ENCODE peak calls at places on chromosomes 13 and 19, in six cellular contexts. One of them, this sample, is unnamed.

GRCh38 chr19:15417699-15418098 is 1.1 kb downstream of the AKAP8L start:
- DNase-seq in iPS DF 6.9: no peak
- DNase-seq in uterus: no peak
- DNase-seq in left ventricle myocardium inferior: no peak
- DNase-seq in trophoblast cell: no peak
- DNase-seq in colonic mucosa: no peak
- DNase-seq in this sample: peak; percentile 5

GRCh38 chr19:55189424-55189823 is 9.3 kb upstream of the SYT5 start:
- DNase-seq in iPS DF 6.9: no peak
- DNase-seq in uterus: peak; percentile 52
- DNase-seq in left ventricle myocardium inferior: peak; percentile 30
- DNase-seq in trophoblast cell: peak; percentile 9
- DNase-seq in colonic mucosa: no peak
- DNase-seq in this sample: no peak

GRCh38 chr13:33262069-33262487 is 23.5 kb downstream of the STARD13 start:
- DNase-seq in iPS DF 6.9: no peak
- DNase-seq in uterus: peak; percentile 32
- DNase-seq in left ventricle myocardium inferior: no peak
- DNase-seq in trophoblast cell: peak; percentile 59
- DNase-seq in colonic mucosa: peak; percentile 32
- DNase-seq in this sample: peak; percentile 54

GRCh38 chr19:16013181-16013850 is 63.0 kb upstream of the TPM4 start:
- DNase-seq in iPS DF 6.9: no peak
- DNase-seq in uterus: no peak
- DNase-seq in left ventricle myocardium inferior: no peak
- DNase-seq in trophoblast cell: no peak
- DNase-seq in colonic mucosa: no peak
- DNase-seq in this sample: no peak

GRCh38 chr13:47628666-47629065 is 372.4 kb downstream of the SUCLA2 start:
- DNase-seq in iPS DF 6.9: no peak
- DNase-seq in uterus: no peak
- DNase-seq in left ventricle myocardium inferior: no peak
- DNase-seq in trophoblast cell: no peak
- DNase-seq in colonic mucosa: no peak
- DNase-seq in this sample: no peak

GRCh38 chr13:78602561-78603239 is 652 bp downstream of the POU4F1 start:
- DNase-seq in iPS DF 6.9: no peak
- DNase-seq in uterus: no peak
- DNase-seq in left ventricle myocardium inferior: no peak
- DNase-seq in trophoblast cell: no peak
- DNase-seq in colonic mucosa: no peak
- DNase-seq in this sample: no peak

GRCh38 chr19:7862413-7862951 is 11.7 kb downstream of the PRR36 start:
- DNase-seq in iPS DF 6.9: no peak
- DNase-seq in uterus: no peak
- DNase-seq in left ventricle myocardium inferior: peak; percentile 35
- DNase-seq in trophoblast cell: peak; percentile 46
- DNase-seq in colonic mucosa: peak; percentile 87
- DNase-seq in this sample: peak; percentile 63

GRCh38 chr13:77724092-77724491 is 26.6 kb downstream of the SLAIN1 start:
- DNase-seq in iPS DF 6.9: no peak
- DNase-seq in uterus: no peak
- DNase-seq in left ventricle myocardium inferior: no peak
- DNase-seq in trophoblast cell: no peak
- DNase-seq in colonic mucosa: no peak
- DNase-seq in this sample: no peak

GRCh38 chr13:99172951-99173350 is 27.7 kb upstream of the UBAC2 start:
- DNase-seq in iPS DF 6.9: no peak
- DNase-seq in uterus: no peak
- DNase-seq in left ventricle myocardium inferior: no peak
- DNase-seq in trophoblast cell: peak; percentile 74
- DNase-seq in colonic mucosa: no peak
- DNase-seq in this sample: no peak

GRCh38 chr19:13165091-13165997 is 15.1 kb downstream of the IER2 start:
- DNase-seq in iPS DF 6.9: no peak
- DNase-seq in uterus: no peak
- DNase-seq in left ventricle myocardium inferior: no peak
- DNase-seq in trophoblast cell: peak; percentile 26
- DNase-seq in colonic mucosa: no peak
- DNase-seq in this sample: no peak

GRCh38 chr19:19458110-19458816 is 52.8 kb downstream of the GATAD2A start:
- DNase-seq in iPS DF 6.9: no peak
- DNase-seq in uterus: no peak
- DNase-seq in left ventricle myocardium inferior: no peak
- DNase-seq in trophoblast cell: no peak
- DNase-seq in colonic mucosa: no peak
- DNase-seq in this sample: no peak

GRCh38 chr19:17220207-17220758 is 5.1 kb downstream of the USE1 start:
- DNase-seq in iPS DF 6.9: no peak
- DNase-seq in uterus: peak; percentile 55
- DNase-seq in left ventricle myocardium inferior: no peak
- DNase-seq in trophoblast cell: peak; percentile 66
- DNase-seq in colonic mucosa: peak; percentile 54
- DNase-seq in this sample: peak; percentile 67

GRCh38 chr13:26132756-26133155 is 80.9 kb upstream of the SHISA2 start:
- DNase-seq in iPS DF 6.9: no peak
- DNase-seq in uterus: no peak
- DNase-seq in left ventricle myocardium inferior: no peak
- DNase-seq in trophoblast cell: no peak
- DNase-seq in colonic mucosa: no peak
- DNase-seq in this sample: no peak

GRCh38 chr13:50989476-50989875 is 79.9 kb downstream of the RNASEH2B start:
- DNase-seq in iPS DF 6.9: no peak
- DNase-seq in uterus: peak; percentile 65
- DNase-seq in left ventricle myocardium inferior: no peak
- DNase-seq in trophoblast cell: no peak
- DNase-seq in colonic mucosa: no peak
- DNase-seq in this sample: no peak

GRCh38 chr19:8654591-8655339 is 24.3 kb downstream of the NFILZ start:
- DNase-seq in iPS DF 6.9: peak; percentile 47
- DNase-seq in uterus: peak; percentile 38
- DNase-seq in left ventricle myocardium inferior: peak; percentile 41
- DNase-seq in trophoblast cell: peak; percentile 64
- DNase-seq in colonic mucosa: peak; percentile 35
- DNase-seq in this sample: peak; percentile 42

GRCh38 chr19:35899547-35900214 is 659 bp downstream of the NFKBID start:
- DNase-seq in iPS DF 6.9: peak; percentile 48
- DNase-seq in uterus: peak; percentile 75
- DNase-seq in left ventricle myocardium inferior: peak; percentile 82
- DNase-seq in trophoblast cell: peak; percentile 79
- DNase-seq in colonic mucosa: peak; percentile 87
- DNase-seq in this sample: peak; percentile 89

GRCh38 chr19:9306443-9306842 is 3.2 kb downstream of the ZNF699 start:
- DNase-seq in iPS DF 6.9: no peak
- DNase-seq in uterus: no peak
- DNase-seq in left ventricle myocardium inferior: no peak
- DNase-seq in trophoblast cell: no peak
- DNase-seq in colonic mucosa: no peak
- DNase-seq in this sample: no peak

GRCh38 chr19:50450369-50451222 is 17.9 kb downstream of the MYBPC2 start:
- DNase-seq in iPS DF 6.9: no peak
- DNase-seq in uterus: no peak
- DNase-seq in left ventricle myocardium inferior: no peak
- DNase-seq in trophoblast cell: no peak
- DNase-seq in colonic mucosa: no peak
- DNase-seq in this sample: no peak

GRCh38 chr13:31200636-31200970 is 828 bp downstream of the B3GLCT start:
- DNase-seq in iPS DF 6.9: no peak
- DNase-seq in uterus: peak; percentile 55
- DNase-seq in left ventricle myocardium inferior: peak; percentile 40
- DNase-seq in trophoblast cell: peak; percentile 53
- DNase-seq in colonic mucosa: peak; percentile 54
- DNase-seq in this sample: peak; percentile 39

GRCh38 chr19:57406516-57407123 is 4.3 kb upstream of the ZNF17 start:
- DNase-seq in iPS DF 6.9: peak; percentile 67
- DNase-seq in uterus: peak; percentile 28
- DNase-seq in left ventricle myocardium inferior: peak; percentile 55
- DNase-seq in trophoblast cell: peak; percentile 71
- DNase-seq in colonic mucosa: peak; percentile 67
- DNase-seq in this sample: peak; percentile 39

GRCh38 chr19:31344403-31344802 is 4.8 kb downstream of the TSHZ3 start:
- DNase-seq in iPS DF 6.9: no peak
- DNase-seq in uterus: no peak
- DNase-seq in left ventricle myocardium inferior: no peak
- DNase-seq in trophoblast cell: no peak
- DNase-seq in colonic mucosa: no peak
- DNase-seq in this sample: no peak

GRCh38 chr13:71831716-71832115 is 35.3 kb downstream of the DACH1 start:
- DNase-seq in iPS DF 6.9: no peak
- DNase-seq in uterus: no peak
- DNase-seq in left ventricle myocardium inferior: no peak
- DNase-seq in trophoblast cell: no peak
- DNase-seq in colonic mucosa: no peak
- DNase-seq in this sample: no peak

GRCh38 chr19:34676697-34677385 is at the start of gene SCGB2B2:
- DNase-seq in iPS DF 6.9: peak; percentile 39
- DNase-seq in uterus: no peak
- DNase-seq in left ventricle myocardium inferior: no peak
- DNase-seq in trophoblast cell: no peak
- DNase-seq in colonic mucosa: no peak
- DNase-seq in this sample: no peak

GRCh38 chr19:43560687-43561086 is 14.6 kb downstream of the XRCC1 start:
- DNase-seq in iPS DF 6.9: no peak
- DNase-seq in uterus: no peak
- DNase-seq in left ventricle myocardium inferior: no peak
- DNase-seq in trophoblast cell: no peak
- DNase-seq in colonic mucosa: no peak
- DNase-seq in this sample: no peak

GRCh38 chr13:110711778-110712070 is 1.8 kb upstream of the ING1 start:
- DNase-seq in iPS DF 6.9: no peak
- DNase-seq in uterus: no peak
- DNase-seq in left ventricle myocardium inferior: no peak
- DNase-seq in trophoblast cell: no peak
- DNase-seq in colonic mucosa: peak; percentile 44
- DNase-seq in this sample: peak; percentile 23
- H3K4me1 ChIP-seq in iPS DF 6.9: peaks cover 3% of the 10 kb centered on the region
- H3K4me1 ChIP-seq in uterus: peaks cover 6% of the 10 kb centered on the region
- H3K4me1 ChIP-seq in left ventricle myocardium inferior: peaks cover 49% of the 10 kb centered on the region
- H3K4me1 ChIP-seq in trophoblast cell: peaks cover 4% of the 10 kb centered on the region
- H3K4me1 ChIP-seq in colonic mucosa: no peaks in the 10 kb centered on the region
- H3K4me1 ChIP-seq in this sample: peaks cover 6% of the 10 kb centered on the region

GRCh38 chr13:75482820-75483079 is 781 bp upstream of the TBC1D4 start:
- DNase-seq in iPS DF 6.9: no peak
- DNase-seq in uterus: no peak
- DNase-seq in left ventricle myocardium inferior: no peak
- DNase-seq in trophoblast cell: no peak
- DNase-seq in colonic mucosa: no peak
- DNase-seq in this sample: no peak

GRCh38 chr13:75481176-75482069 is 546 bp downstream of the TBC1D4 start:
- DNase-seq in iPS DF 6.9: no peak
- DNase-seq in uterus: peak; percentile 36
- DNase-seq in left ventricle myocardium inferior: peak; percentile 22
- DNase-seq in trophoblast cell: peak; percentile 50
- DNase-seq in colonic mucosa: peak; percentile 52
- DNase-seq in this sample: peak; percentile 31

GRCh38 chr13:75482070-75482819 is at the start of gene TBC1D4:
- DNase-seq in iPS DF 6.9: peak; percentile 75
- DNase-seq in uterus: peak; percentile 81
- DNase-seq in left ventricle myocardium inferior: peak; percentile 84
- DNase-seq in trophoblast cell: peak; percentile 94
- DNase-seq in colonic mucosa: peak; percentile 89
- DNase-seq in this sample: peak; percentile 82

GRCh38 chr13:75479102-75479501 is 2.9 kb downstream of the TBC1D4 start:
- DNase-seq in iPS DF 6.9: no peak
- DNase-seq in uterus: no peak
- DNase-seq in left ventricle myocardium inferior: no peak
- DNase-seq in trophoblast cell: no peak
- DNase-seq in colonic mucosa: no peak
- DNase-seq in this sample: no peak

GRCh38 chr13:75480691-75481175 is 1.2 kb downstream of the TBC1D4 start:
- DNase-seq in iPS DF 6.9: peak; percentile 52
- DNase-seq in uterus: peak; percentile 44
- DNase-seq in left ventricle myocardium inferior: peak; percentile 44
- DNase-seq in trophoblast cell: peak; percentile 96
- DNase-seq in colonic mucosa: peak; percentile 82
- DNase-seq in this sample: peak; percentile 60
- H3K4me3 ChIP-seq in iPS DF 6.9: peak overlapping the region; percentile 83
- H3K4me3 ChIP-seq in uterus: peak overlapping the region; percentile 88
- H3K4me3 ChIP-seq in left ventricle myocardium inferior: peak overlapping the region; percentile 95
- H3K4me3 ChIP-seq in trophoblast cell: peak overlapping the region; percentile 81
- H3K4me3 ChIP-seq in colonic mucosa: peak overlapping the region; percentile 84
- H3K4me3 ChIP-seq in this sample: peak overlapping the region; percentile 86

DNA sequence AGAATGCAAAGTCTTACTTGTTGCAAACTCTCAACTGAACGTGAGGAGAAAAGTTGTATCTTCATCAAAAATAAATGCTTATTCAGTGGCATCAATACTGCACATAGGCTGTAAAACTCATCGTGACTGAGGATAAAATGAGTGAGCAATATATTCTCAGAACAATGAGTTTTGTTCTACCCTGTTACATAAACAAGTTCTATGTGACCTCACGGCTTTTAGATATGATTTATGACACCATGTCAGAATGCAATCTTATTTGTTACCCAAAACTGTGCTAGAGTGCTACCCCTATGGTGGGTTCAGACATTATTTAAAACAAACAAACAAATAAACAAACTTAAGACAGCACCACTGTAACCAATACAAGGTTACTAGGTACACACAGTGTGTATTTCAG is 55.4 kb downstream of the FOXO1 start:
- DNase-seq in iPS DF 6.9: no peak
- DNase-seq in uterus: no peak
- DNase-seq in left ventricle myocardium inferior: no peak
- DNase-seq in trophoblast cell: no peak
- DNase-seq in colonic mucosa: no peak
- DNase-seq in this sample: no peak
- H3K27ac ChIP-seq in iPS DF 6.9: no peak overlapping the region
- H3K27ac ChIP-seq in uterus: peak overlapping the region; percentile 70
- H3K27ac ChIP-seq in left ventricle myocardium inferior: no peak overlapping the region
- H3K27ac ChIP-seq in trophoblast cell: no peak overlapping the region
- H3K27ac ChIP-seq in colonic mucosa: peak overlapping the region; percentile 15
- H3K27ac ChIP-seq in this sample: no peak overlapping the region

GRCh38 chr19:4063369-4064072 is 3.2 kb downstream of the ZBTB7A start:
- DNase-seq in iPS DF 6.9: no peak
- DNase-seq in uterus: no peak
- DNase-seq in left ventricle myocardium inferior: no peak
- DNase-seq in trophoblast cell: no peak
- DNase-seq in colonic mucosa: peak; percentile 50
- DNase-seq in this sample: peak; percentile 61
- H3K4me1 ChIP-seq in iPS DF 6.9: peaks cover 9% of the 10 kb centered on the region
- H3K4me1 ChIP-seq in uterus: peaks cover 11% of the 10 kb centered on the region
- H3K4me1 ChIP-seq in left ventricle myocardium inferior: peaks cover 83% of the 10 kb centered on the region
- H3K4me1 ChIP-seq in trophoblast cell: peaks cover 52% of the 10 kb centered on the region
- H3K4me1 ChIP-seq in colonic mucosa: peaks cover 46% of the 10 kb centered on the region
- H3K4me1 ChIP-seq in this sample: no peaks in the 10 kb centered on the region

DNA sequence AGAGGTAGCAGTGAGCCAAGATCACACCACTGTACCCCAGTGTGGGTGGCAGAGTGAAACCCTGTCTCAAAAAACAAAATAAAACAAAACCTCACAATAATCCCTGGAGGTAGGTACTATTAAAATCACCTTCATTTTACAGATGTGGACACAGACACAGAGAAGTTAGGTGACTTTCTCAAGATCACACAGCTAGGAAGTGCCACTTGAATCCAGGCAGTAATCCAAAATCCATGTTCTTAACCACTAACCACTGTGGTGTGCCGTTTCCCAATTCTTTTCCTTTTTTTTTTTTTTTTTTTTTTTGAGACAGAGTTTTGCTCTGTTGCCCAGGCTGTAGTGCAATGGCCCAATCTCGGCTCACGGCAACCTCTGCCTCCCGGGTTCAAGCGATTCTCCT is 9.0 kb downstream of the PPP1R14A start:
- DNase-seq in iPS DF 6.9: no peak
- DNase-seq in uterus: no peak
- DNase-seq in left ventricle myocardium inferior: no peak
- DNase-seq in trophoblast cell: no peak
- DNase-seq in colonic mucosa: no peak
- DNase-seq in this sample: no peak
- H3K4me3 ChIP-seq in iPS DF 6.9: no peak overlapping the region
- H3K4me3 ChIP-seq in uterus: no peak overlapping the region
- H3K4me3 ChIP-seq in left ventricle myocardium inferior: no peak overlapping the region
- H3K4me3 ChIP-seq in trophoblast cell: no peak overlapping the region
- H3K4me3 ChIP-seq in colonic mucosa: no peak overlapping the region
- H3K4me3 ChIP-seq in this sample: no peak overlapping the region

This sample was measured in small intestine.